ENCODE peak calls at places on chromosomes 7 and 10, in eight cellular contexts. A is tibial artery, P is HFFc6, I is pancreas, D is occipital lobe, N is nephron progenitor cell, S is amygdala, X is OCI-LY7. H is an unnamed sample.

GRCh38 chr7:102117743-102118142 is 168.9 kb upstream of the SH2B2 start:
- DNase-seq in A (no peak), P (peak; percentile 67), I (no peak), D (no peak), N (no peak), S (no peak), X (no peak), H (peak; percentile 94)

GRCh38 chr10:106504536-106504935 is 660.0 kb downstream of the SORCS1 start:
- DNase-seq in A (no peak), P (no peak), I (no peak), D (no peak), N (no peak), S (no peak), X (no peak), H (no peak)

GRCh38 chr7:95213809-95214492 is 110.4 kb downstream of the PON1 start:
- DNase-seq in A (peak; percentile 91), P (no peak), I (no peak), D (peak; percentile 27), N (no peak), S (peak; percentile 49), X (no peak), H (no peak)

GRCh38 chr7:28980504-28981281 is 22.6 kb upstream of the TRIL start:
- DNase-seq in A (no peak), P (no peak), I (no peak), D (no peak), N (no peak), S (no peak), X (no peak), H (peak; percentile 77)

GRCh38 chr7:70456729-70457128 is 675.2 kb upstream of the GALNT17 start:
- DNase-seq in A (no peak), P (no peak), I (no peak), D (no peak), N (peak; percentile 25), S (no peak), X (peak; percentile 96), H (no peak)

GRCh38 chr10:132665946-132666732 is 119.8 kb downstream of the NKX6-2 start:
- DNase-seq in A (no peak), P (peak; percentile 92), I (no peak), D (no peak), N (no peak), S (no peak), X (no peak), H (no peak)

GRCh38 chr10:131858583-131859340 is 42.0 kb upstream of the PPP2R2D start:
- DNase-seq in A (peak; percentile 54), P (no peak), I (no peak), D (no peak), N (no peak), S (no peak), X (no peak), H (no peak)

GRCh38 chr10:59340279-59340678 is 22.1 kb downstream of the FAM13C start:
- DNase-seq in A (no peak), P (no peak), I (no peak), D (no peak), N (no peak), S (peak; percentile 18), X (no peak), H (no peak)